ENCODE peak calls at places on chromosomes 16 and 17, in ten cellular contexts. S, I, G, W, C, O, D, J, E and Z are unnamed samples.

GRCh38 chr16:73418051-73418450 is 370.1 kb upstream of the ZFHX3 start:
- DNase-seq in I (no peak), D (no peak), O (no peak), C (no peak), G (no peak), E (no peak), S (no peak), W (no peak), J (no peak), Z (no peak)

GRCh38 chr16:31331807-31332301 is 23.1 kb upstream of the ITGAX start:
- DNase-seq in G (no peak), J (no peak), S (no peak), E (no peak), I (no peak), W (no peak), C (no peak), O (no peak), D (no peak), Z (no peak)

GRCh38 chr17:48236681-48237134 is 129.1 kb downstream of the SNX11 start:
- DNase-seq in D (no peak), S (peak), G (no peak), I (no peak), J (peak), W (no peak), C (peak), O (peak), E (no peak), Z (no peak)

GRCh38 chr17:329794-330420 is 22.7 kb downstream of the RPH3AL start:
- DNase-seq in I (no peak), W (no peak), S (no peak), J (no peak), O (no peak), D (no peak), C (no peak), G (no peak), E (no peak), Z (no peak)

GRCh38 chr16:69396187-69397061 is 10.6 kb upstream of the TERF2 start:
- DNase-seq in S (peak), D (peak), G (peak), W (peak), E (no peak), C (peak), J (peak), I (peak), O (peak), Z (peak)

GRCh38 chr17:33154869-33155455 is 138.1 kb downstream of the ASIC2 start:
- DNase-seq in W (no peak), I (no peak), C (no peak), S (no peak), G (peak), D (no peak), O (no peak), E (no peak), J (no peak), Z (no peak)

GRCh38 chr16:15757630-15758251 is 99.1 kb downstream of the MYH11 start:
- DNase-seq in G (peak), J (no peak), O (no peak), W (no peak), D (no peak), C (no peak), I (no peak), E (no peak), S (no peak), Z (no peak)

GRCh38 chr16:80029706-80030481 is 429.4 kb upstream of the MAF start:
- DNase-seq in C (no peak), E (no peak), S (no peak), D (no peak), G (no peak), O (no peak), W (no peak), J (peak), I (no peak), Z (no peak)

GRCh38 chr17:19376799-19377198 is 1.5 kb upstream of the MAPK7 start:
- DNase-seq in J (peak), E (no peak), S (no peak), W (no peak), D (peak), I (no peak), O (no peak), C (no peak), G (no peak), Z (no peak)

GRCh38 chr17:83195330-83196087 is 116.1 kb downstream of the METRNL start:
- DNase-seq in W (no peak), J (no peak), G (no peak), D (peak), C (peak), I (peak), O (no peak), E (peak), S (peak), Z (no peak)

GRCh38 chr16:87297918-87298631 is 19.1 kb downstream of the C16orf95 start:
- DNase-seq in J (no peak), C (no peak), D (no peak), I (no peak), O (peak), G (peak), E (no peak), S (no peak), W (no peak), Z (no peak)

GRCh38 chr16:14436410-14436955 is 193.6 kb downstream of the PARN start:
- DNase-seq in O (no peak), D (no peak), E (no peak), I (no peak), S (no peak), W (no peak), C (no peak), G (no peak), J (no peak), Z (no peak)

GRCh38 chr17:42677921-42678781 is 1.4 kb upstream of the PLEKHH3 start:
- DNase-seq in I (no peak), G (peak), D (peak), C (peak), S (peak), E (peak), W (no peak), O (peak), J (peak), Z (no peak)

GRCh38 chr17:8857919-8858318 is 9.6 kb downstream of the PIK3R6 start:
- DNase-seq in O (peak), S (peak), D (no peak), W (no peak), I (no peak), J (peak), G (peak), E (peak), C (peak), Z (peak)

GRCh38 chr17:27646232-27646631 is 15.2 kb downstream of the LGALS9 start:
- DNase-seq in O (no peak), J (no peak), D (no peak), G (no peak), I (no peak), S (no peak), W (no peak), C (no peak), E (no peak), Z (no peak)

GRCh38 chr17:3035256-3035967 is 28.0 kb downstream of the OR1D5 start:
- DNase-seq in S (no peak), G (no peak), D (peak), E (no peak), J (no peak), O (no peak), C (no peak), I (no peak), W (no peak), Z (no peak)

GRCh38 chr17:37067555-37068111 is 118.9 kb downstream of the AATF start:
- DNase-seq in D (no peak), S (peak), O (no peak), W (peak), C (peak), I (peak), G (no peak), E (no peak), J (peak), Z (peak)

GRCh38 chr16:72221216-72221995 is 49.5 kb upstream of the PMFBP1 start:
- DNase-seq in C (peak), O (no peak), J (peak), E (no peak), G (no peak), D (no peak), I (no peak), S (peak), W (no peak), Z (no peak)

GRCh38 chr17:77424585-77425344 is 284.0 kb downstream of the SEC14L1 start:
- DNase-seq in W (peak), J (no peak), E (no peak), O (no peak), C (peak), S (peak), G (no peak), I (peak), D (peak), Z (peak)

GRCh38 chr17:57888311-57889216 is 38.7 kb upstream of the MRPS23 start:
- DNase-seq in C (no peak), D (no peak), J (no peak), I (no peak), O (no peak), W (no peak), E (no peak), S (no peak), G (no peak), Z (no peak)

GRCh38 chr16:68506331-68507053 is 32.6 kb upstream of the ZFP90 start:
- DNase-seq in S (peak), E (no peak), J (no peak), D (no peak), G (no peak), I (no peak), O (no peak), W (no peak), C (no peak), Z (no peak)

GRCh38 chr16:11734653-11735043 is 8.0 kb downstream of the TXNDC11 start:
- DNase-seq in G (no peak), D (no peak), E (no peak), S (no peak), W (no peak), J (no peak), O (no peak), I (no peak), C (no peak), Z (no peak)

GRCh38 chr16:19284207-19284606 is 1.3 kb upstream of the CLEC19A start:
- DNase-seq in E (no peak), O (peak), I (no peak), S (no peak), C (peak), D (no peak), J (peak), W (no peak), G (no peak), Z (peak)

GRCh38 chr16:8887438-8887765 is 5.3 kb downstream of the LITAFD start:
- DNase-seq in I (no peak), E (no peak), J (no peak), O (no peak), G (no peak), C (no peak), S (no peak), W (no peak), D (no peak), Z (no peak)

GRCh38 chr17:330993-331701 is 21.5 kb downstream of the RPH3AL start:
- DNase-seq in C (no peak), O (no peak), G (peak), D (peak), S (no peak), E (no peak), W (no peak), I (no peak), J (no peak), Z (no peak)

GRCh38 chr17:7019839-7020519 is 2.9 kb upstream of the BCL6B start:
- DNase-seq in C (no peak), W (no peak), G (peak), J (no peak), E (no peak), S (peak), I (no peak), O (peak), D (peak), Z (no peak)

GRCh38 chr16:396605-397004 is 394 bp upstream of the NME4 start:
- DNase-seq in C (peak), W (no peak), D (peak), G (peak), J (no peak), S (no peak), E (no peak), I (no peak), O (peak), Z (no peak)

GRCh38 chr16:52861614-52862022 is 191.1 kb downstream of the CHD9NB start:
- DNase-seq in C (no peak), S (no peak), I (no peak), E (no peak), J (peak), O (peak), D (no peak), W (no peak), G (no peak), Z (no peak)

GRCh38 chr16:22886908-22887307 is 72.9 kb downstream of the HS3ST2 start:
- DNase-seq in I (no peak), S (no peak), G (no peak), C (no peak), O (no peak), J (peak), D (no peak), E (no peak), W (no peak), Z (no peak)

GRCh38 chr16:19086322-19087199 is 19.1 kb downstream of the COQ7 start:
- DNase-seq in C (peak), O (peak), J (peak), D (peak), E (peak), G (peak), S (peak), W (peak), I (peak), Z (no peak)

GRCh38 chr16:66143422-66143821 is 223.1 kb upstream of the CDH5 start:
- DNase-seq in O (no peak), D (peak), S (no peak), G (no peak), J (no peak), W (no peak), I (no peak), C (no peak), E (no peak), Z (no peak)

GRCh38 chr16:17552351-17552750 is 81.6 kb upstream of the XYLT1 start:
- DNase-seq in I (no peak), G (no peak), C (no peak), W (no peak), E (no peak), J (peak), O (no peak), D (no peak), S (no peak), Z (no peak)

GRCh38 chr16:67489401-67490083 is 6.2 kb upstream of the AGRP start:
- DNase-seq in J (no peak), E (no peak), C (no peak), S (no peak), W (no peak), D (no peak), G (no peak), O (no peak), I (no peak), Z (no peak)

GRCh38 chr17:2406271-2406902 is 5.5 kb upstream of the MNT start:
- DNase-seq in D (peak), G (no peak), W (no peak), O (no peak), J (peak), E (no peak), I (no peak), S (no peak), C (no peak), Z (no peak)

GRCh38 chr17:4533522-4534502 is 21.4 kb downstream of the MYBBP1A start:
- DNase-seq in E (no peak), S (no peak), G (no peak), D (no peak), I (no peak), C (no peak), J (no peak), O (peak), W (no peak), Z (no peak)
- TF ChIP-seq CTCF in E (no peak), S (no peak), G (peak), D (no peak), I (no peak), C (no peak), J (no peak), O (no peak), W (no peak), Z (no peak)

DNA sequence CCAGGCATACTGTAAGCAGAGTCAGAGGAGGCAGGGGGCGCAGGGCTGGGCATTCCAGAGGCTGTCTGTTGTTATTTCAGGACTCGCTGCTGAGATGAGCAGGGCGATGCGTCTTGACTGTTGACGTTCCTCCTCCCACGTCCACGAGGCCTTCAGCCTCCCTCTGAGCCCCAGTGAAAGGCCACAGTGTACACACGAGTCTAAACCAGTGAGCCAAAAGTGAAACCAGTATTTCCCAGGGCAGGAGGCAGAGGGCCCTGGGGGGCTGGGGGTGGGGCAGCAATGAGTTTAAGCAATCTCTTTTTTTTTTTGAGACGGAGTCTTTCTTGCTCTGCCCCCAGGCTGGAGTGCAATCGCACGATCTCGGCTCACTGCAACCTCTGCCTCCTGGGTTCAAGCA is 21.5 kb downstream of the SMTNL2 start:
- DNase-seq in E (no peak), S (no peak), W (no peak), D (no peak), C (no peak), J (no peak), G (no peak), O (no peak), I (no peak), Z (no peak)
- TF ChIP-seq CTCF in E (no peak), S (no peak), W (no peak), D (no peak), C (no peak), J (no peak), G (no peak), O (no peak), I (no peak), Z (no peak)

DNA sequence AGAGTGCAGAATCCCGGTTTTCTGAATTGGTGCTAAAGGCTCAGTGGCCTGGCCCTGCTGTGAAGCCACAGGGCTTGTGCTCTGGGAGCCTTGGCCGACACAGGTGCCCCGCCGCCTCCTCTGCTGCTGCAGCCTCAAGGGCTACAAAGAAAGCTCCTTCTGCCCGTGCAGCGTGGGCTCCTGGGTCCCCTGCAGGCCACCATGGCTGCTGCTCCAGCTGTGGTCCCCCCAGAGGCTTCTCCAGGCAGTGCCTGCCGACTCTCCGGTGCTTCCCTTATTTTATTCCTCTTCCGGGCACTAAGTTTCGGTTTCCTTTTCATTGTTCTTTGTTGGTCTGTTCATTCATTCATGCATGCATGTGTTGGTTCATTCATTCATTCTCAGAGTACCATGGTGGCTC is 53.1 kb downstream of the CMIP start:
- DNase-seq in O (no peak), D (no peak), E (no peak), C (no peak), G (no peak), S (no peak), J (no peak), W (no peak), I (no peak), Z (no peak)
- TF ChIP-seq CTCF in O (no peak), D (peak), E (no peak), C (no peak), G (peak), S (no peak), J (no peak), W (no peak), I (no peak), Z (no peak)

GRCh38 chr17:31733326-31733725 is 125.7 kb downstream of the COPRS start:
- DNase-seq in O (no peak), D (no peak), G (peak), J (no peak), C (no peak), E (no peak), W (no peak), I (no peak), S (no peak), Z (no peak)
- TF ChIP-seq CTCF in O (no peak), D (no peak), G (peak), J (no peak), C (no peak), E (no peak), W (peak), I (no peak), S (no peak), Z (no peak)

DNA sequence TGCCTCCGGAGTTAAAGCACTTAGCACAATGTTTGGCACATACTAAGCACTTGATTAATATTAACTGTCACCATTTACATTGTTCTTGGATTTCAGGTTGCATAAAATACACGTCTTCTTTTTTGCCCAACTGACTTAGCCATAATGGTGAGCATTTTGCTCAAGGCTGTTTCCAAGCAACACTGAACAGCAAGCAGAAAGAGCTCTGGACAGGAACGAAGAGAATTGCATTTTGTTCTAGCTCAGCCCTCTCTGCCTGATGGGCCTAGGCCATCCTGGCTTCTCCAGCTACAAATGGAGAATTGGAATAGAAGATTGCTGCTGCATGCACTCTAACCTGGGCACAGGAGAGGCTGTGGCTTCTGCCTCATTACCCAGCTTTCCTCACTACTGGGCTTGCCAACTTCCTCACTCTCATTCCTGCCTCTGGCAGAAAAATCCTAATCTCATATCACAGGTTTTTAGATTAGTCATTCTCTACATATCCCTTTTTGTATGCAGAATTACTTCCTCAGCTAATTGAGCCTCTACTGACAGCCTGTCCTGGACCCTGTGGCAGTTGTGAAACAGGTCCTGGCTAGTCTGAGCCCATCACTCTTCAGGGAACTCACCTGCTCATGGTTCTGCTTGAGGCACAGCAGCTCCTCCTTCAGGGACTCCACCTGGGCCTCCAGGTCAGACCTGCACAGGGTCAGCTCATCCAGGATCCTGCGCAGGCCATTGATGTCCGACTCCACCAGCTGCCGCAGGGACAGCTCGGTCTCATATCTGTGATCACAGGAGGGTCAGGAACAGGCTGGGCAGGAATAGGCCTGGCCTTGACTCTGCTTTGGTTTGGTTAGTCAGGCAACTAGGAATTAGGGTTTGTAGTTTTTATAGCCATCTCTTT is 2.5 kb downstream of the KRT33A start:
- DNase-seq in G (peak), W (no peak), I (no peak), D (no peak), S (no peak), E (no peak), C (no peak), J (peak), O (no peak), Z (no peak)
- TF ChIP-seq CTCF in G (no peak), W (no peak), I (no peak), D (no peak), S (no peak), E (no peak), C (no peak), J (peak), O (no peak), Z (no peak)

GRCh38 chr16:50245417-50246298 is 20.7 kb upstream of the ADCY7 start:
- DNase-seq in S (peak), W (no peak), I (no peak), O (no peak), G (no peak), D (peak), C (peak), E (peak), J (peak), Z (no peak)
- TF ChIP-seq CTCF in S (no peak), W (no peak), I (no peak), O (no peak), G (no peak), D (no peak), C (no peak), E (no peak), J (peak), Z (no peak)

DNA sequence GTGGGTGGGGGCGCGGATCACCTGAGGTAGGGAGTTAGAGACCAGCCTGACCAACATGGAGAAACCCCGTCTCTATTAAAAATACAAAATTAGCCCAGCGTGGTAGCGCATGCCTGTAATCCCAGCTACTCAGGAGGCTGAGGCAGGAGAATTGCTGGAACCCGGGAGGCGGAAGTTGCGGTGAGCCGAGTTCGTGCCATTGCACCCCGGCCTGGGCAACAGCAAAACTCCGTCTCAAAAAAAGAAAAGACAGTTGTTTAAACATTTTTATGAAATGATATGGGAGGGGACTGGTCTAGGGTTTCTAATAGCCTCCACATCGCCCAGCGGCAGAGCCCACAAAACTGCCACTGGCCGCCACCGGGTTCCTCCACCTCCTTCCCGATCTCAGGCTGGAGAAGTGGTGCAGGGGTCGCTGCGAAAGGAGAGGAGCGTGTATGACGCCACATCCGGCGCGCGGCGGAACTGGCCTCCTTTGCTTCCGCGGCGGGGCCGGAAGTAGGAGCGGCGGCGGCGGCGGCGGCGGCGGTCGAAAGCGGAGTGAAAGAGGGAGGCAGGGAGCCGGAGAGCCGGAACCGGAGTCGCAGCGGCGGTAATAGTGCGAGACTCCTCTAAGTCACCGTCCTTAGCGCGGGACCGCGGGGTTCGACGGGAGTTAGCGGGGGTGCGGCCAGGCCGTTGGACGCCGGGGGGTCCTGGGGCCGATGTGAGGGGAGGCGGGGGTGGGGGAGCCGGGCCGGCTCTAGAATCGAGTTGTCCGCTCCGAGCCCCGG is at the start of gene PPP4C:
- DNase-seq in W (peak), G (peak), O (peak), S (peak), J (peak), E (peak), C (peak), D (peak), I (no peak), Z (peak)
- TF ChIP-seq CTCF in W (peak), G (no peak), O (no peak), S (no peak), J (peak), E (no peak), C (no peak), D (no peak), I (no peak), Z (no peak)